ENCODE peak calls at places on chromosomes 16 and 17, in five cellular contexts. H is body of pancreas, F is neural progenitor cell, K is ascending aorta, O is tibial artery. U is an unnamed sample.

GRCh38 chr17:57440522-57441269 is 184.4 kb downstream of the MSI2 start:
- DNase-seq in H (peak; percentile 35), F (peak; percentile 81), K (peak; percentile 34), O (peak; percentile 75), U (no peak)

GRCh38 chr16:16780588-16780987 is 401.6 kb downstream of the NPIPA7 start:
- DNase-seq in H (no peak), F (peak; percentile 66), K (no peak), O (no peak), U (no peak)

GRCh38 chr17:58005728-58006562 is 1.1 kb downstream of the SRSF1 start:
- DNase-seq in H (no peak), F (no peak), K (no peak), O (no peak), U (no peak)

GRCh38 chr17:50947844-50948514 is 81.8 kb upstream of the TOB1 start:
- DNase-seq in H (peak; percentile 90), F (no peak), K (no peak), O (peak; percentile 88), U (no peak)

GRCh38 chr17:55674107-55674506 is 48.6 kb downstream of the TMEM100 start:
- DNase-seq in H (no peak), F (no peak), K (no peak), O (no peak), U (no peak)

GRCh38 chr17:7266784-7267183 is 4.5 kb upstream of the CLDN7 start:
- DNase-seq in H (no peak), F (no peak), K (no peak), O (no peak), U (no peak)

GRCh38 chr17:45263477-45263860 is 1.6 kb upstream of the SPATA32 start:
- DNase-seq in H (no peak), F (no peak), K (no peak), O (no peak), U (no peak)

GRCh38 chr16:47732806-47733150 is 271.6 kb downstream of the PHKB start:
- DNase-seq in H (no peak), F (no peak), K (no peak), O (no peak), U (no peak)

GRCh38 chr17:6413073-6413472 is 21.8 kb downstream of the AIPL1 start:
- DNase-seq in H (no peak), F (peak; percentile 66), K (no peak), O (no peak), U (no peak)

GRCh38 chr17:77312786-77313599 is 172.2 kb downstream of the SEC14L1 start:
- DNase-seq in H (no peak), F (peak; percentile 31), K (no peak), O (peak; percentile 93), U (peak; percentile 81)

GRCh38 chr16:27598921-27599565 is 49.1 kb downstream of the KATNIP start:
- DNase-seq in H (no peak), F (no peak), K (no peak), O (no peak), U (no peak)

GRCh38 chr17:51901242-51901641 is 257.3 kb downstream of the CA10 start:
- DNase-seq in H (no peak), F (peak; percentile 6), K (no peak), O (no peak), U (no peak)

GRCh38 chr16:28974007-28974436 is 556 bp upstream of the SPNS1 start:
- DNase-seq in H (peak; percentile 45), F (peak; percentile 88), K (no peak), O (no peak), U (peak; percentile 71)

GRCh38 chr17:45341389-45342158 is 24.8 kb upstream of the MAP3K14 start:
- DNase-seq in H (no peak), F (peak; percentile 74), K (no peak), O (peak; percentile 75), U (peak; percentile 74)

GRCh38 chr17:72558971-72559476 is 438.2 kb downstream of the SOX9 start:
- DNase-seq in H (no peak), F (no peak), K (no peak), O (no peak), U (no peak)

GRCh38 chr17:78828470-78829185 is 12.0 kb downstream of the USP36 start:
- DNase-seq in H (no peak), F (peak; percentile 24), K (no peak), O (no peak), U (no peak)

GRCh38 chr17:61454095-61454931 is 2.1 kb downstream of the TBX4 start:
- DNase-seq in H (no peak), F (peak; percentile 69), K (no peak), O (no peak), U (no peak)

GRCh38 chr16:80976946-80977345 is 29.7 kb downstream of the CMC2 start:
- DNase-seq in H (no peak), F (no peak), K (no peak), O (no peak), U (no peak)

GRCh38 chr16:19098173-19098572 is 15.6 kb upstream of the ITPRIPL2 start:
- DNase-seq in H (no peak), F (no peak), K (no peak), O (peak; percentile 17), U (no peak)

GRCh38 chr16:50694206-50694605 is 800 bp downstream of the NOD2 start:
- DNase-seq in H (no peak), F (no peak), K (no peak), O (peak; percentile 57), U (no peak)

GRCh38 chr16:12500771-12501170 is 302.9 kb downstream of the CPPED1 start:
- DNase-seq in H (no peak), F (no peak), K (no peak), O (no peak), U (no peak)

GRCh38 chr17:64572682-64573154 is 65.9 kb downstream of the CEP95 start:
- DNase-seq in H (no peak), F (no peak), K (no peak), O (no peak), U (no peak)

GRCh38 chr17:34171245-34171818 is 83.8 kb upstream of the CCL2 start:
- DNase-seq in H (peak; percentile 70), F (peak; percentile 57), K (no peak), O (no peak), U (peak; percentile 59)

GRCh38 chr17:7552621-7553051 is 3.8 kb downstream of the TNFSF12 start:
- DNase-seq in H (no peak), F (no peak), K (no peak), O (no peak), U (no peak)

GRCh38 chr17:48081858-48082257 is 19.4 kb downstream of the CBX1 start:
- DNase-seq in H (no peak), F (no peak), K (no peak), O (no peak), U (no peak)

GRCh38 chr17:38559025-38559879 is 46.5 kb downstream of the SRCIN1 start:
- DNase-seq in H (peak; percentile 86), F (peak; percentile 96), K (peak; percentile 50), O (peak; percentile 82), U (peak; percentile 97)

GRCh38 chr16:8865145-8865882 is 3.5 kb downstream of the CARHSP1 start:
- DNase-seq in H (no peak), F (no peak), K (no peak), O (no peak), U (no peak)
- H3K4me3 ChIP-seq in H (no peak overlapping the region), F (no peak overlapping the region), K (peak overlapping the region; percentile 92), O (no peak overlapping the region), U (no peak overlapping the region)

DNA sequence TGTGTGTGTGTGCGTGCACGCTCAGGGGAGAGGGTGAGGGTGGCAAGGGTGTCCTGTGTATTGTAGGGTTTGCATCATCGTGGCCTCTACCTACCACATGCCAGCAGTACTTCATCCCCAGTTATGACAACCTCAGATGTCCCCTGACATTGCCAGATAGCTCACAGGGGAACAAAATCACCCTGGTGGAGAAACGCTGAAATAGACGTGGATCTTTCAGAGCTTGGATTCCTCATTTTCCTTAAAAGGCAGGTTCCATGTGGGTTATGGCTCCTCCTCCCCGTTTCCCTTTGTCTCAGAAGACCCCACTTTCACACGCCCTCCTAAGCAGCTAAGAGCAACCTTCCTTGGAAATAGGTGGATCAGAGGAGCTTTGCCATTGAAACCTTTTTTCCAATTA is 75.2 kb upstream of the IRX3 start:
- DNase-seq in H (no peak), F (peak; percentile 45), K (no peak), O (no peak), U (no peak)
- TF ChIP-seq CTCF in H (no peak), F (peak; percentile 35), K (no peak), O (no peak), U (no peak)

DNA sequence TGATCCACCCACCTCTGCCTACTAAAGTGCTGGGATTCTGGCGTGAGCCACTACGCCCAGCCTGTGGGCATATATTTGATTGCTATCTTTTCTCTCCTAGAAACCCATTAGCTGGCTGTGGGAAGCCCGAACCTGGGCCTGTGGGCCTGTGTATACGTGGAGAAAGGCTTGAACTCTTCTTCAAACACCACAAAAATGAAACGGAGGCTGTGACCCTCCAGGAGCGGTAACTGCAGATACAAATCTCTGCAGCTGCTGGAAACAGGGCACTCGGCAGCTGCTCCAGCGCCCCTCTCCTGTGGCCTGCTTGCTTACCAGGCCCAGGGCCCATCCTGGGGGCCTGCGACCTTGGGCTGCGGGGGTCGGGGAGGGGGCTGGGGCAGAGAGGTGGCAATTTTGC is 27.9 kb upstream of the MTSS2 start:
- DNase-seq in H (no peak), F (no peak), K (no peak), O (no peak), U (no peak)
- H3K4me1 ChIP-seq in H (peaks cover 27% of the 10 kb centered on the region), F (peaks cover 23% of the 10 kb centered on the region), K (peaks cover 21% of the 10 kb centered on the region), O (peaks cover 63% of the 10 kb centered on the region), U (no peaks in the 10 kb centered on the region)

GRCh38 chr16:10447289-10447688 is 61.4 kb downstream of the ATF7IP2 start:
- DNase-seq in H (no peak), F (peak; percentile 64), K (no peak), O (no peak), U (no peak)

DNA sequence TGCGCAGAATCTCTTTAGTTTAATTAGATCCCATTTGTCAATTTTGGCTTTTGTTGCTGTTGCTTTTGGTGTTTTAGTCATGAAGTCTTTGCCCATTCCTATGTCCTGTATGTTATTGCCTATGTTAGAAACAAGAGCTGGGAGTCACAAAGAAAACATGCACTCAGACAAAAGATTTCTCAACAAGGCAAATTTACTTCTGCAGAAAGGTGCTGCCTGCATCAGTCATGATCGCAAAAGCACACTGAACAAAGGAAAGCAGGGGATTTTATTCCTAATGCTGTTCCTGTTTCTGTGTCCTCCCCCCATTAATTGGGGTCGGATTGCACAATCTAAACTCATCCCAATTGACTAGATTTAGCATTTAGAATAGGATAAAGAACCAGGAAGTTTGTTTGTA is 55.9 kb downstream of the ATF7IP2 start:
- DNase-seq in H (no peak), F (no peak), K (no peak), O (no peak), U (no peak)
- H3K4me3 ChIP-seq in H (no peak overlapping the region), F (no peak overlapping the region), K (no peak overlapping the region), O (no peak overlapping the region), U (no peak overlapping the region)

DNA sequence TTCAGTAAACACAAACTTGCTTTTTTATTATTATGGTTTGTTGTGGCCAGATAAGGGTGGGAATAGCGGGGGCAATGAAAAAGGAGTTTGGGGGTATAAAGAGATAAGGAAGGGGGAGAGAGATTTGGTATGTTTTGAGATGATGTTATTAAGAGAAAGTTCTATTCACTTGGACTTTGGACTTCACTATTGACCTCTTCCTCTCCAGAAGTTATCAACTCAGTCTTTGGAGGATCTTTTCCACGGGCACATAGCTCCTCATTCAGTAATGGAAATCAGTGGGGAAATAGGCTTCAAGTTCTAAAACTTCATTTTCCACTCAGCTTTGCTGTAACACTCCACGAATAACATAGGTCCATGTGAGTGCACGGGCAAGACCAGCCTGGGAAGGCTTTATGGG is 23.2 kb downstream of the PROCA1 start:
- DNase-seq in H (no peak), F (no peak), K (no peak), O (no peak), U (no peak)
- TF ChIP-seq CTCF in H (no peak), F (no peak), K (no peak), O (no peak), U (no peak)

U was measured in Caco-2.